ENCODE peak calls at places on chromosomes 16 and 17, in four cellular contexts. N is HEK293T, P is K562, M is HepG2. E is an unnamed sample.

GRCh38 chr16:15502041-15502725 is 67.8 kb downstream of the BMERB1 start:
- DNase-seq in N (peak; percentile 74), P (peak; percentile 45), M (peak; percentile 72), E (no peak)

GRCh38 chr16:81842564-81843242 is 63.6 kb downstream of the PLCG2 start:
- DNase-seq in N (no peak), P (no peak), M (no peak), E (no peak)

GRCh38 chr16:89020068-89020924 is 43.3 kb upstream of the CBFA2T3 start:
- DNase-seq in N (no peak), P (peak; percentile 81), M (no peak), E (peak; percentile 59)

GRCh38 chr16:23843143-23843542 is 7.4 kb downstream of the PRKCB start:
- DNase-seq in N (no peak), P (no peak), M (no peak), E (no peak)

GRCh38 chr17:8740486-8740885 is 4.2 kb downstream of the CCDC42 start:
- DNase-seq in N (no peak), P (no peak), M (no peak), E (no peak)

GRCh38 chr17:42895185-42895555 is 5.4 kb upstream of the G6PC1 start:
- DNase-seq in N (no peak), P (no peak), M (no peak), E (no peak)

GRCh38 chr16:50323335-50324011 is 45.3 kb downstream of the BRD7 start:
- DNase-seq in N (peak; percentile 7), P (no peak), M (peak; percentile 50), E (no peak)

GRCh38 chr17:27452828-27453227 is 3.4 kb upstream of the KSR1 start:
- DNase-seq in N (no peak), P (no peak), M (no peak), E (no peak)

GRCh38 chr17:80527016-80527645 is 17.5 kb upstream of the RPTOR start:
- DNase-seq in N (no peak), P (no peak), M (no peak), E (no peak)

GRCh38 chr17:34958438-34958837 is 2.8 kb downstream of the CCT6B start:
- DNase-seq in N (no peak), P (no peak), M (no peak), E (no peak)

GRCh38 chr16:57785385-57785784 is 16.9 kb downstream of the KIFC3 start:
- DNase-seq in N (no peak), P (no peak), M (no peak), E (no peak)

GRCh38 chr17:27783951-27784350 is 16.4 kb downstream of the NOS2 start:
- DNase-seq in N (no peak), P (no peak), M (no peak), E (no peak)

GRCh38 chr17:75776399-75777242 is 8.0 kb upstream of the UNK start:
- DNase-seq in N (no peak), P (no peak), M (no peak), E (no peak)

GRCh38 chr16:85988306-85988705 is 89.3 kb downstream of the IRF8 start:
- DNase-seq in N (no peak), P (no peak), M (no peak), E (peak; percentile 71)

GRCh38 chr16:56102159-56102798 is 89.0 kb upstream of the GNAO1 start:
- DNase-seq in N (no peak), P (no peak), M (no peak), E (no peak)

GRCh38 chr17:60077672-60078519 is 825 bp downstream of the HEATR6 start:
- DNase-seq in N (no peak), P (no peak), M (no peak), E (no peak)

GRCh38 chr16:28621756-28622155 is 11.9 kb upstream of the SULT1A1 start:
- DNase-seq in N (no peak), P (peak; percentile 1), M (no peak), E (no peak)

GRCh38 chr16:72844225-72844920 is 203.6 kb downstream of the ZFHX3 start:
- DNase-seq in N (no peak), P (no peak), M (no peak), E (peak; percentile 11)

GRCh38 chr17:2688351-2689342 is 22.9 kb downstream of the CLUH start:
- DNase-seq in N (peak; percentile 4), P (no peak), M (peak; percentile 19), E (no peak)

GRCh38 chr16:12681653-12682052 is 122.0 kb downstream of the CPPED1 start:
- DNase-seq in N (no peak), P (no peak), M (no peak), E (no peak)

GRCh38 chr16:58670177-58670576 is 14.4 kb downstream of the SLC38A7 start:
- DNase-seq in N (no peak), P (peak; percentile 7), M (no peak), E (no peak)

GRCh38 chr16:69199382-69199781 is 12.4 kb downstream of the SNTB2 start:
- DNase-seq in N (no peak), P (no peak), M (no peak), E (no peak)

GRCh38 chr16:11315499-11315898 is 29.8 kb upstream of the RMI2 start:
- DNase-seq in N (no peak), P (no peak), M (no peak), E (no peak)

GRCh38 chr16:28935924-28936783 is 4.4 kb downstream of the CD19 start:
- DNase-seq in N (peak; percentile 98), P (peak; percentile 99), M (peak; percentile 88), E (no peak)

GRCh38 chr16:55503726-55504553 is 4.9 kb upstream of the LPCAT2 start:
- DNase-seq in N (no peak), P (no peak), M (no peak), E (no peak)

GRCh38 chr17:48026503-48027321 is 10.9 kb downstream of the COPZ2 start:
- DNase-seq in N (peak; percentile 86), P (peak; percentile 86), M (peak; percentile 79), E (peak; percentile 34)

GRCh38 chr16:84864266-84864955 is 44.6 kb downstream of the CRISPLD2 start:
- DNase-seq in N (no peak), P (no peak), M (no peak), E (no peak)

DNA sequence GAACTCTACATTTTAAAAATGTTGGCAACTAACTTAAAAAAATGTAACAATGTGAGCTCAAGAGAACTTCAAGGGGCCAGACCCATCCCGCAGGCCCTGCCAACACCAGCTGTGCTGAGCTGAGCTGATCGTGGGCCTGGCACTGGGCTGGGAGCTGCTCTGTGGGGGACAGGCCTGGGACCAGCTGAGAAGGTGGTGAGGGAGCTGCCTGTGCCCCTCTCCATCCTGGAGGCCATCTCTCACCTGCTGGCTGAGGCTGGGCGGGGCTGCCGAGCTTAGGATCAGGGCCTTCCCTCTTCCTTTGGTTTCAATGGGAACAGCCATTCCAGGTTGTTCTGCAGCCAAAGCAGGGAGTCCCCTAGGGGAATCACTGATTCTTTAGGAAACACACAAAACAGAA is 58.2 kb downstream of the IL21R start:
- DNase-seq in N (no peak), P (no peak), M (no peak), E (no peak)
- TF ChIP-seq TARDBP in N (no peak), P (no peak), M (no peak), E (no peak)

DNA sequence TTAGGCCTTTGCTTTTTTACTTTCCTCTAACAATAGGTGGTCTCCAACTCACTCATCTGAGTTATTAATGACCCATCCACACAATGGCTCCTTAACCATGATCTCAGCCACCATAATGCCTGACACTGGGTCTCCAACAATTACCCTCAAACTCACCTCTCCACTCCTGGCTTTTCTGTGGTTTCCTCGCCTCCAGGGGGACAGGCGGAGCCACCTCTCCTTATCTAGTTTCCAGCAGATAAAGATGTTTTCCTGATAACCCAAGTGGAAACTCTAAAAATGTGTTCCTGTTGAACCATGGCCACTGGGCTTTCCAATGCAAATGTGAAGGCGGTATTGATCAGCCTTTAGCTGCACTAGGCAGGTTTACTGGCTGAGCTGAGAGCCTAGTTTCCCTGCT is 9.4 kb upstream of the NOL11 start:
- DNase-seq in N (no peak), P (peak; percentile 33), M (no peak), E (no peak)
- TF ChIP-seq TARDBP in N (no peak), P (no peak), M (no peak), E (no peak)

GRCh38 chr16:8674413-8675022 is at the start of gene ABAT:
- DNase-seq in N (peak; percentile 93), P (peak; percentile 99), M (peak; percentile 91), E (peak; percentile 33)
- TF ChIP-seq TARDBP in N (no peak), P (no peak), M (no peak), E (no peak)

GRCh38 chr17:44871546-44871945 is 23.9 kb downstream of the HIGD1B start:
- DNase-seq in N (no peak), P (no peak), M (no peak), E (no peak)

GRCh38 chr17:44877121-44877520 is 22.1 kb downstream of the EFTUD2 start:
- DNase-seq in N (no peak), P (no peak), M (no peak), E (no peak)

GRCh38 chr17:44867841-44868240 is 20.2 kb downstream of the HIGD1B start:
- DNase-seq in N (no peak), P (no peak), M (no peak), E (no peak)

GRCh38 chr17:44875761-44876160 is 23.5 kb downstream of the EFTUD2 start:
- DNase-seq in N (no peak), P (no peak), M (no peak), E (no peak)

GRCh38 chr17:44872131-44872768 is 24.6 kb downstream of the HIGD1B start:
- DNase-seq in N (no peak), P (no peak), M (no peak), E (no peak)
- TF ChIP-seq TARDBP in N (no peak), P (no peak), M (no peak), E (no peak)